ENCODE peak calls at places on chromosome 21, in seven cellular contexts. F is CD4-positive, CD25-positive, alpha-beta regulatory T cell; P is coronary artery; L is CD4-positive, alpha-beta T cell; H is PC-3; R is naive thymus-derived CD4-positive, alpha-beta T cell; M is K562. E is an unnamed sample.

GRCh38 chr21:35924714-35925301 is 135.5 kb downstream of the SETD4 start:
- DNase-seq in F (no peak), P (no peak), L (no peak), H (peak; percentile 72), R (no peak), M (no peak), E (no peak)

GRCh38 chr21:40759061-40759460 is 87.9 kb downstream of the DSCAM start:
- DNase-seq in F (no peak), P (no peak), L (no peak), H (no peak), R (no peak), M (no peak), E (no peak)

GRCh38 chr21:25283720-25284119 is 323.6 kb downstream of the MRPL39 start:
- DNase-seq in F (no peak), P (no peak), L (no peak), H (peak; percentile 62), R (no peak), M (no peak), E (no peak)

GRCh38 chr21:39036581-39036980 is 146.7 kb downstream of the PSMG1 start:
- DNase-seq in F (no peak), P (no peak), L (no peak), H (no peak), R (no peak), M (no peak), E (no peak)

GRCh38 chr21:18545908-18546307 is 142.3 kb upstream of the TMPRSS15 start:
- DNase-seq in F (no peak), P (no peak), L (no peak), H (peak; percentile 37), R (no peak), M (no peak), E (no peak)

GRCh38 chr21:15054089-15054488 is 10.7 kb downstream of the NRIP1 start:
- DNase-seq in F (no peak), P (no peak), L (no peak), H (no peak), R (no peak), M (no peak), E (no peak)

GRCh38 chr21:45393021-45393420 is 11.9 kb upstream of the COL18A1 start:
- DNase-seq in F (no peak), P (no peak), L (no peak), H (no peak), R (no peak), M (no peak), E (no peak)

GRCh38 chr21:45074818-45075605 is 632 bp downstream of the ADARB1 start:
- DNase-seq in F (no peak), P (peak; percentile 74), L (peak; percentile 22), H (peak; percentile 55), R (peak; percentile 26), M (peak; percentile 86), E (no peak)

GRCh38 chr21:41611966-41612606 is 104.1 kb upstream of the TMPRSS2 start:
- DNase-seq in F (no peak), P (no peak), L (no peak), H (peak; percentile 85), R (no peak), M (peak; percentile 30), E (no peak)

GRCh38 chr21:25176637-25177412 is 430.5 kb downstream of the MRPL39 start:
- DNase-seq in F (no peak), P (no peak), L (no peak), H (peak; percentile 36), R (no peak), M (no peak), E (no peak)

GRCh38 chr21:34522284-34522683 is 10.3 kb upstream of the KCNE1 start:
- DNase-seq in F (no peak), P (no peak), L (no peak), H (no peak), R (no peak), M (no peak), E (no peak)
- H3K27ac ChIP-seq in F (no peak overlapping the region), P (no peak overlapping the region), L (no peak overlapping the region), H (no peak overlapping the region), R (no peak overlapping the region), M (no peak overlapping the region), E (no peak overlapping the region)

DNA sequence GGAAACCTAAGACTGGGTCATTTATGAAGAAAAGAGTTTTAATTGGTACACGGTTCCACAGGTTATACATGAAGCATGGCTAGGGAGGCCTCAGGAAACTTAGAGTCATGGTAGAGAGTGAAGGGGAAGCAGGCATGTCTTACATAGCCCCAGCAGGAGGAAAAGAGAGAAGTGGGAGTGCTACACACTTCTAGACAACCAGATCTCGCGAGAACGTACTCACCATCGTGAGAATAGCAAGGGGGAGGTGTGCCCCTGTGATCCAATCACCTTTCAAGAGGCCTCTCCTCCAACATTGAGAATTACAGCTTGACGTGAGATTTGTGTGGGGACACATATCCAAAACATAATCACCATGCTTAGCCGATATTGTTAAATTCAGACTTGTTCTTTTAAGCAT is 62.8 kb downstream of the DYRK1A start:
- DNase-seq in F (no peak), P (no peak), L (no peak), H (no peak), R (no peak), M (no peak), E (no peak)
- H3K27ac ChIP-seq in F (peak overlapping the region; percentile 3), P (no peak overlapping the region), L (no peak overlapping the region), H (no peak overlapping the region), R (no peak overlapping the region), M (no peak overlapping the region), E (no peak overlapping the region)

DNA sequence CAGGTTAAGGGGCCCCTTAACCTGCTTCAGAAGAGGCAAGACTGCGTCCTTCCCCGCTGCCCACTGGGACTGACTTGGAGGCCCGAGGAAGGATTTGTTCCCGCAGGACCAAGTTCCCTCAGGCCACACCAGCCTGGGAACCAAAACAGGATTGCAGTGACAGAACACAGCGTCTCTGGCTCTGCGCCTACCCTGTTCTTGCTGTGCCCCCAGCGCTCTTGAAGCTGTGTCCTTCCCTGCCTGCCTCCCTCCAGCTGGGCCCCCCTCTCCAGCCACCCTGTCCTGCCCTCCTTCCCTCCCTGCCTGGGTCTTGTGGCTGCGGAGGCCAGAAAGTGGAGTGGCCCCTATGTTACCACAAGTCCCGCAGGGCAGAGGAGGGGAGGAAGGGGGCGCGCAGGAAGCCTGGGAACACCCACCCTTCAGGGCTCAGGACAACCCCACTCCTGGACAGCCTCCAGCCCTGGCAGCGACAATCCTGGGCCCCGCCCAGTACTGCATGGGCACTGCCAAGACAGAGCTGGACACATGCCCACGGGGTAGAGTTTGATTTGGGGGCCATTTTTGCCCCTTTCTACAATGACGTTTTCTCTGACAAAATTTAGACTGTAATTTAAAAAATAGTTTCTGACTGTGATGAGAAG is 164.9 kb downstream of the DYRK1A start:
- DNase-seq in F (no peak), P (peak; percentile 84), L (no peak), H (peak; percentile 33), R (no peak), M (no peak), E (peak; percentile 20)
- H3K27ac ChIP-seq in F (no peak overlapping the region), P (peak overlapping the region; percentile 75), L (no peak overlapping the region), H (peak overlapping the region; percentile 76), R (no peak overlapping the region), M (no peak overlapping the region), E (no peak overlapping the region)

GRCh38 chr21:34520769-34521508 is 8.9 kb upstream of the KCNE1 start:
- DNase-seq in F (no peak), P (no peak), L (no peak), H (no peak), R (no peak), M (no peak), E (no peak)

GRCh38 chr21:34519013-34519412 is 7.0 kb upstream of the KCNE1 start:
- DNase-seq in F (no peak), P (no peak), L (no peak), H (no peak), R (no peak), M (no peak), E (no peak)

GRCh38 chr21:34523019-34523418 is 11.0 kb upstream of the KCNE1 start:
- DNase-seq in F (no peak), P (no peak), L (no peak), H (no peak), R (no peak), M (no peak), E (no peak)

GRCh38 chr21:34519694-34520093 is 7.7 kb upstream of the KCNE1 start:
- DNase-seq in F (no peak), P (no peak), L (no peak), H (no peak), R (no peak), M (no peak), E (no peak)

DNA sequence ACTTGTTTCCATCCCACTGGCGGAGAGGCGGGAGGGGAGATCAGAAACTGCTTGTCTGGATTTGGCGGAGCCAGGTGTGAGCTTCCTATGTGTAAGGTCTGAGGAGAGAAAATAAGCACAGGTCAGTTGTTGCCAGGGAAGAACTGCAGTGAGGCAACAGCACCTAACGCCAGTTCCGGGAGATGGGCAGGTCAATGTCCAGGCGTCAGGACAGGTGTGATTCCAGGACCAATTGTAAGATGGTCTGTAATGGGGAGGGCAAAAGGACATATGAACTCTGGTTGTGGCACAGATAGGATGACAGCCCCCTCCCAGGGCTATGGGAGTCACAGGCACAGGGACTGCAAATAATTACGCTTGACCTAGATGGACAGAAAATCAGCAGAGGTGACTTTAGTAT is 9.6 kb upstream of the KCNE1 start:
- DNase-seq in F (no peak), P (no peak), L (no peak), H (no peak), R (no peak), M (no peak), E (no peak)
- H3K27ac ChIP-seq in F (no peak overlapping the region), P (peak overlapping the region; percentile 23), L (no peak overlapping the region), H (no peak overlapping the region), R (no peak overlapping the region), M (no peak overlapping the region), E (no peak overlapping the region)

GRCh38 chr21:44013380-44014088 is 1.4 kb downstream of the TRAPPC10 start:
- DNase-seq in F (peak; percentile 27), P (no peak), L (peak; percentile 34), H (peak; percentile 25), R (no peak), M (peak; percentile 47), E (no peak)
- H3K27ac ChIP-seq in F (peak overlapping the region; percentile 90), P (no peak overlapping the region), L (peak overlapping the region; percentile 75), H (peak overlapping the region; percentile 7), R (peak overlapping the region; percentile 92), M (peak overlapping the region; percentile 93), E (peak overlapping the region; percentile 58)

GRCh38 chr21:27132270-27132669 is 165.4 kb upstream of the ADAMTS5 start:
- DNase-seq in F (no peak), P (no peak), L (no peak), H (no peak), R (no peak), M (no peak), E (no peak)

GRCh38 chr21:27129694-27130093 is 162.8 kb upstream of the ADAMTS5 start:
- DNase-seq in F (no peak), P (no peak), L (no peak), H (no peak), R (no peak), M (no peak), E (no peak)

GRCh38 chr21:27126140-27126539 is 159.3 kb upstream of the ADAMTS5 start:
- DNase-seq in F (no peak), P (no peak), L (no peak), H (no peak), R (no peak), M (no peak), E (no peak)

GRCh38 chr21:27130152-27130551 is 163.3 kb upstream of the ADAMTS5 start:
- DNase-seq in F (no peak), P (no peak), L (no peak), H (no peak), R (no peak), M (no peak), E (no peak)

GRCh38 chr21:27129215-27129614 is 162.3 kb upstream of the ADAMTS5 start:
- DNase-seq in F (no peak), P (no peak), L (no peak), H (no peak), R (no peak), M (no peak), E (no peak)
- H3K27ac ChIP-seq in F (no peak overlapping the region), P (no peak overlapping the region), L (no peak overlapping the region), H (no peak overlapping the region), R (no peak overlapping the region), M (no peak overlapping the region), E (no peak overlapping the region)

GRCh38 chr21:43987509-43987908 is 24.6 kb upstream of the TRAPPC10 start:
- DNase-seq in F (no peak), P (no peak), L (no peak), H (no peak), R (no peak), M (no peak), E (no peak)
- H3K27ac ChIP-seq in F (no peak overlapping the region), P (no peak overlapping the region), L (no peak overlapping the region), H (no peak overlapping the region), R (no peak overlapping the region), M (no peak overlapping the region), E (peak overlapping the region; percentile 91)

E was measured in caudate nucleus.